ENCODE peak calls at places on chromosomes 11 and 22, in nine cellular contexts. One of them, this sample, is unnamed.

GRCh38 chr11:69094111-69094914 is 45.6 kb downstream of the TPCN2 start:
- DNase-seq in AG09309: no peak
- DNase-seq in hypothalamus: no peak
- DNase-seq in PC-9: peak
- DNase-seq in activated gamma-delta T cell treated with anti-CD3 and anti-CD28 coated beads, Interleukin-2, amount 50 U/mL, for 16 hours: no peak
- DNase-seq in HuH-7: no peak
- DNase-seq in neural crest cell: no peak
- DNase-seq in cardiac fibroblast: no peak
- DNase-seq in stimulated activated CD4-positive, alpha-beta T cell treated with anti-CD3 and anti-CD28 coated beads, Interleukin-4, amount 100 ng/mL, for 4 hours: no peak
- DNase-seq in this sample: no peak

GRCh38 chr11:85029964-85030363 is 597.2 kb downstream of the DLG2 start:
- DNase-seq in HuH-7: no peak
- DNase-seq in cardiac fibroblast: peak
- DNase-seq in stimulated activated CD4-positive, alpha-beta T cell treated with anti-CD3 and anti-CD28 coated beads, Interleukin-4, amount 100 ng/mL, for 4 hours: no peak
- DNase-seq in activated gamma-delta T cell treated with anti-CD3 and anti-CD28 coated beads, Interleukin-2, amount 50 U/mL, for 16 hours: no peak
- DNase-seq in PC-9: no peak
- DNase-seq in neural crest cell: no peak
- DNase-seq in AG09309: no peak
- DNase-seq in hypothalamus: no peak
- DNase-seq in this sample: no peak

GRCh38 chr11:61972112-61972795 is 4.8 kb upstream of the FTH1 start:
- DNase-seq in hypothalamus: no peak
- DNase-seq in PC-9: no peak
- DNase-seq in AG09309: no peak
- DNase-seq in neural crest cell: no peak
- DNase-seq in stimulated activated CD4-positive, alpha-beta T cell treated with anti-CD3 and anti-CD28 coated beads, Interleukin-4, amount 100 ng/mL, for 4 hours: no peak
- DNase-seq in cardiac fibroblast: no peak
- DNase-seq in HuH-7: no peak
- DNase-seq in activated gamma-delta T cell treated with anti-CD3 and anti-CD28 coated beads, Interleukin-2, amount 50 U/mL, for 16 hours: no peak
- DNase-seq in this sample: no peak

GRCh38 chr22:32615874-32616564 is 141.4 kb downstream of the FBXO7 start:
- DNase-seq in neural crest cell: no peak
- DNase-seq in hypothalamus: no peak
- DNase-seq in cardiac fibroblast: no peak
- DNase-seq in PC-9: peak
- DNase-seq in AG09309: no peak
- DNase-seq in stimulated activated CD4-positive, alpha-beta T cell treated with anti-CD3 and anti-CD28 coated beads, Interleukin-4, amount 100 ng/mL, for 4 hours: no peak
- DNase-seq in activated gamma-delta T cell treated with anti-CD3 and anti-CD28 coated beads, Interleukin-2, amount 50 U/mL, for 16 hours: no peak
- DNase-seq in HuH-7: no peak
- DNase-seq in this sample: no peak

GRCh38 chr11:70226967-70227366 is 23.9 kb downstream of the FADD start:
- DNase-seq in neural crest cell: no peak
- DNase-seq in AG09309: no peak
- DNase-seq in PC-9: no peak
- DNase-seq in activated gamma-delta T cell treated with anti-CD3 and anti-CD28 coated beads, Interleukin-2, amount 50 U/mL, for 16 hours: no peak
- DNase-seq in HuH-7: peak
- DNase-seq in stimulated activated CD4-positive, alpha-beta T cell treated with anti-CD3 and anti-CD28 coated beads, Interleukin-4, amount 100 ng/mL, for 4 hours: no peak
- DNase-seq in hypothalamus: no peak
- DNase-seq in cardiac fibroblast: peak
- DNase-seq in this sample: peak

GRCh38 chr22:35620624-35621245 is 3.6 kb upstream of the MB start:
- DNase-seq in HuH-7: no peak
- DNase-seq in stimulated activated CD4-positive, alpha-beta T cell treated with anti-CD3 and anti-CD28 coated beads, Interleukin-4, amount 100 ng/mL, for 4 hours: no peak
- DNase-seq in neural crest cell: no peak
- DNase-seq in AG09309: no peak
- DNase-seq in PC-9: no peak
- DNase-seq in hypothalamus: no peak
- DNase-seq in activated gamma-delta T cell treated with anti-CD3 and anti-CD28 coated beads, Interleukin-2, amount 50 U/mL, for 16 hours: no peak
- DNase-seq in cardiac fibroblast: peak
- DNase-seq in this sample: no peak

GRCh38 chr11:107050126-107050525 is 31.9 kb upstream of the GUCY1A2 start:
- DNase-seq in activated gamma-delta T cell treated with anti-CD3 and anti-CD28 coated beads, Interleukin-2, amount 50 U/mL, for 16 hours: no peak
- DNase-seq in AG09309: no peak
- DNase-seq in hypothalamus: no peak
- DNase-seq in HuH-7: no peak
- DNase-seq in cardiac fibroblast: peak
- DNase-seq in neural crest cell: no peak
- DNase-seq in stimulated activated CD4-positive, alpha-beta T cell treated with anti-CD3 and anti-CD28 coated beads, Interleukin-4, amount 100 ng/mL, for 4 hours: no peak
- DNase-seq in PC-9: no peak
- DNase-seq in this sample: no peak

GRCh38 chr11:84608788-84609309 is 1018.3 kb downstream of the DLG2 start:
- DNase-seq in activated gamma-delta T cell treated with anti-CD3 and anti-CD28 coated beads, Interleukin-2, amount 50 U/mL, for 16 hours: no peak
- DNase-seq in neural crest cell: no peak
- DNase-seq in hypothalamus: no peak
- DNase-seq in stimulated activated CD4-positive, alpha-beta T cell treated with anti-CD3 and anti-CD28 coated beads, Interleukin-4, amount 100 ng/mL, for 4 hours: no peak
- DNase-seq in HuH-7: no peak
- DNase-seq in PC-9: no peak
- DNase-seq in AG09309: no peak
- DNase-seq in cardiac fibroblast: no peak
- DNase-seq in this sample: no peak

GRCh38 chr22:37231406-37232139 is 12.5 kb downstream of the RAC2 start:
- DNase-seq in hypothalamus: no peak
- DNase-seq in cardiac fibroblast: no peak
- DNase-seq in HuH-7: no peak
- DNase-seq in AG09309: no peak
- DNase-seq in stimulated activated CD4-positive, alpha-beta T cell treated with anti-CD3 and anti-CD28 coated beads, Interleukin-4, amount 100 ng/mL, for 4 hours: no peak
- DNase-seq in PC-9: no peak
- DNase-seq in neural crest cell: no peak
- DNase-seq in activated gamma-delta T cell treated with anti-CD3 and anti-CD28 coated beads, Interleukin-2, amount 50 U/mL, for 16 hours: peak
- DNase-seq in this sample: no peak

GRCh38 chr11:18408558-18409242 is 3.4 kb upstream of the LDHC start:
- DNase-seq in cardiac fibroblast: peak
- DNase-seq in PC-9: no peak
- DNase-seq in hypothalamus: no peak
- DNase-seq in stimulated activated CD4-positive, alpha-beta T cell treated with anti-CD3 and anti-CD28 coated beads, Interleukin-4, amount 100 ng/mL, for 4 hours: no peak
- DNase-seq in neural crest cell: no peak
- DNase-seq in activated gamma-delta T cell treated with anti-CD3 and anti-CD28 coated beads, Interleukin-2, amount 50 U/mL, for 16 hours: no peak
- DNase-seq in AG09309: no peak
- DNase-seq in HuH-7: no peak
- DNase-seq in this sample: no peak

GRCh38 chr22:28855355-28856094 is 27.8 kb upstream of the ZNRF3 start:
- DNase-seq in activated gamma-delta T cell treated with anti-CD3 and anti-CD28 coated beads, Interleukin-2, amount 50 U/mL, for 16 hours: peak
- DNase-seq in stimulated activated CD4-positive, alpha-beta T cell treated with anti-CD3 and anti-CD28 coated beads, Interleukin-4, amount 100 ng/mL, for 4 hours: peak
- DNase-seq in cardiac fibroblast: peak
- DNase-seq in neural crest cell: peak
- DNase-seq in AG09309: peak
- DNase-seq in PC-9: peak
- DNase-seq in hypothalamus: no peak
- DNase-seq in HuH-7: peak
- DNase-seq in this sample: peak

GRCh38 chr11:9639985-9640384 is 23.9 kb upstream of the SWAP70 start:
- DNase-seq in PC-9: no peak
- DNase-seq in activated gamma-delta T cell treated with anti-CD3 and anti-CD28 coated beads, Interleukin-2, amount 50 U/mL, for 16 hours: no peak
- DNase-seq in stimulated activated CD4-positive, alpha-beta T cell treated with anti-CD3 and anti-CD28 coated beads, Interleukin-4, amount 100 ng/mL, for 4 hours: no peak
- DNase-seq in neural crest cell: no peak
- DNase-seq in hypothalamus: no peak
- DNase-seq in AG09309: no peak
- DNase-seq in HuH-7: no peak
- DNase-seq in cardiac fibroblast: no peak
- DNase-seq in this sample: no peak

GRCh38 chr11:12137938-12138731 is 27.7 kb downstream of the MICAL2 start:
- DNase-seq in neural crest cell: no peak
- DNase-seq in stimulated activated CD4-positive, alpha-beta T cell treated with anti-CD3 and anti-CD28 coated beads, Interleukin-4, amount 100 ng/mL, for 4 hours: no peak
- DNase-seq in PC-9: no peak
- DNase-seq in AG09309: peak
- DNase-seq in activated gamma-delta T cell treated with anti-CD3 and anti-CD28 coated beads, Interleukin-2, amount 50 U/mL, for 16 hours: no peak
- DNase-seq in hypothalamus: no peak
- DNase-seq in HuH-7: no peak
- DNase-seq in cardiac fibroblast: peak
- DNase-seq in this sample: no peak

GRCh38 chr22:37498289-37498909 is 12.2 kb upstream of the MFNG start:
- DNase-seq in AG09309: no peak
- DNase-seq in PC-9: no peak
- DNase-seq in activated gamma-delta T cell treated with anti-CD3 and anti-CD28 coated beads, Interleukin-2, amount 50 U/mL, for 16 hours: peak
- DNase-seq in stimulated activated CD4-positive, alpha-beta T cell treated with anti-CD3 and anti-CD28 coated beads, Interleukin-4, amount 100 ng/mL, for 4 hours: peak
- DNase-seq in HuH-7: peak
- DNase-seq in neural crest cell: peak
- DNase-seq in cardiac fibroblast: no peak
- DNase-seq in hypothalamus: no peak
- DNase-seq in this sample: peak

GRCh38 chr11:126114486-126115252 is 52.0 kb upstream of the CDON start:
- DNase-seq in cardiac fibroblast: no peak
- DNase-seq in hypothalamus: no peak
- DNase-seq in stimulated activated CD4-positive, alpha-beta T cell treated with anti-CD3 and anti-CD28 coated beads, Interleukin-4, amount 100 ng/mL, for 4 hours: no peak
- DNase-seq in activated gamma-delta T cell treated with anti-CD3 and anti-CD28 coated beads, Interleukin-2, amount 50 U/mL, for 16 hours: no peak
- DNase-seq in PC-9: no peak
- DNase-seq in AG09309: no peak
- DNase-seq in HuH-7: no peak
- DNase-seq in neural crest cell: no peak
- DNase-seq in this sample: no peak

GRCh38 chr22:25899566-25899965 is 157.6 kb downstream of the MYO18B start:
- DNase-seq in neural crest cell: no peak
- DNase-seq in AG09309: no peak
- DNase-seq in HuH-7: no peak
- DNase-seq in PC-9: no peak
- DNase-seq in activated gamma-delta T cell treated with anti-CD3 and anti-CD28 coated beads, Interleukin-2, amount 50 U/mL, for 16 hours: no peak
- DNase-seq in stimulated activated CD4-positive, alpha-beta T cell treated with anti-CD3 and anti-CD28 coated beads, Interleukin-4, amount 100 ng/mL, for 4 hours: no peak
- DNase-seq in cardiac fibroblast: no peak
- DNase-seq in hypothalamus: no peak
- DNase-seq in this sample: no peak

GRCh38 chr11:3840870-3841425 is at the start of gene RHOG:
- DNase-seq in neural crest cell: peak
- DNase-seq in stimulated activated CD4-positive, alpha-beta T cell treated with anti-CD3 and anti-CD28 coated beads, Interleukin-4, amount 100 ng/mL, for 4 hours: peak
- DNase-seq in activated gamma-delta T cell treated with anti-CD3 and anti-CD28 coated beads, Interleukin-2, amount 50 U/mL, for 16 hours: no peak
- DNase-seq in PC-9: peak
- DNase-seq in HuH-7: peak
- DNase-seq in cardiac fibroblast: no peak
- DNase-seq in hypothalamus: peak
- DNase-seq in AG09309: peak
- DNase-seq in this sample: peak

GRCh38 chr11:88979641-88980040 is 86.1 kb downstream of the GRM5 start:
- DNase-seq in neural crest cell: no peak
- DNase-seq in PC-9: no peak
- DNase-seq in HuH-7: no peak
- DNase-seq in AG09309: peak
- DNase-seq in stimulated activated CD4-positive, alpha-beta T cell treated with anti-CD3 and anti-CD28 coated beads, Interleukin-4, amount 100 ng/mL, for 4 hours: no peak
- DNase-seq in activated gamma-delta T cell treated with anti-CD3 and anti-CD28 coated beads, Interleukin-2, amount 50 U/mL, for 16 hours: no peak
- DNase-seq in hypothalamus: no peak
- DNase-seq in cardiac fibroblast: peak
- DNase-seq in this sample: no peak

GRCh38 chr22:41001722-41002122 is 50.5 kb downstream of the RBX1 start:
- DNase-seq in hypothalamus: no peak
- DNase-seq in neural crest cell: no peak
- DNase-seq in AG09309: peak
- DNase-seq in PC-9: peak
- DNase-seq in stimulated activated CD4-positive, alpha-beta T cell treated with anti-CD3 and anti-CD28 coated beads, Interleukin-4, amount 100 ng/mL, for 4 hours: no peak
- DNase-seq in activated gamma-delta T cell treated with anti-CD3 and anti-CD28 coated beads, Interleukin-2, amount 50 U/mL, for 16 hours: no peak
- DNase-seq in HuH-7: no peak
- DNase-seq in cardiac fibroblast: peak
- DNase-seq in this sample: no peak

GRCh38 chr11:60786811-60787567 is 1.9 kb downstream of the MS4A10 start:
- DNase-seq in activated gamma-delta T cell treated with anti-CD3 and anti-CD28 coated beads, Interleukin-2, amount 50 U/mL, for 16 hours: no peak
- DNase-seq in HuH-7: no peak
- DNase-seq in stimulated activated CD4-positive, alpha-beta T cell treated with anti-CD3 and anti-CD28 coated beads, Interleukin-4, amount 100 ng/mL, for 4 hours: no peak
- DNase-seq in AG09309: no peak
- DNase-seq in hypothalamus: no peak
- DNase-seq in PC-9: no peak
- DNase-seq in cardiac fibroblast: peak
- DNase-seq in neural crest cell: no peak
- DNase-seq in this sample: no peak

GRCh38 chr22:30325065-30325720 is 1.5 kb downstream of the TBC1D10A start:
- DNase-seq in AG09309: peak
- DNase-seq in activated gamma-delta T cell treated with anti-CD3 and anti-CD28 coated beads, Interleukin-2, amount 50 U/mL, for 16 hours: no peak
- DNase-seq in PC-9: peak
- DNase-seq in hypothalamus: no peak
- DNase-seq in neural crest cell: no peak
- DNase-seq in cardiac fibroblast: peak
- DNase-seq in stimulated activated CD4-positive, alpha-beta T cell treated with anti-CD3 and anti-CD28 coated beads, Interleukin-4, amount 100 ng/mL, for 4 hours: no peak
- DNase-seq in HuH-7: no peak
- DNase-seq in this sample: no peak

GRCh38 chr11:115208808-115209259 is 295.4 kb downstream of the CADM1 start:
- DNase-seq in neural crest cell: no peak
- DNase-seq in stimulated activated CD4-positive, alpha-beta T cell treated with anti-CD3 and anti-CD28 coated beads, Interleukin-4, amount 100 ng/mL, for 4 hours: no peak
- DNase-seq in AG09309: no peak
- DNase-seq in hypothalamus: no peak
- DNase-seq in activated gamma-delta T cell treated with anti-CD3 and anti-CD28 coated beads, Interleukin-2, amount 50 U/mL, for 16 hours: no peak
- DNase-seq in PC-9: no peak
- DNase-seq in cardiac fibroblast: no peak
- DNase-seq in HuH-7: no peak
- DNase-seq in this sample: no peak

GRCh38 chr11:82858556-82859091 is 41.6 kb downstream of the PRCP start:
- DNase-seq in hypothalamus: no peak
- DNase-seq in AG09309: peak
- DNase-seq in stimulated activated CD4-positive, alpha-beta T cell treated with anti-CD3 and anti-CD28 coated beads, Interleukin-4, amount 100 ng/mL, for 4 hours: no peak
- DNase-seq in neural crest cell: no peak
- DNase-seq in HuH-7: no peak
- DNase-seq in PC-9: peak
- DNase-seq in cardiac fibroblast: peak
- DNase-seq in activated gamma-delta T cell treated with anti-CD3 and anti-CD28 coated beads, Interleukin-2, amount 50 U/mL, for 16 hours: no peak
- DNase-seq in this sample: no peak

GRCh38 chr11:117597083-117597482 is 199.9 kb downstream of the DSCAML1 start:
- DNase-seq in cardiac fibroblast: peak
- DNase-seq in stimulated activated CD4-positive, alpha-beta T cell treated with anti-CD3 and anti-CD28 coated beads, Interleukin-4, amount 100 ng/mL, for 4 hours: peak
- DNase-seq in neural crest cell: peak
- DNase-seq in AG09309: no peak
- DNase-seq in PC-9: peak
- DNase-seq in HuH-7: peak
- DNase-seq in hypothalamus: no peak
- DNase-seq in activated gamma-delta T cell treated with anti-CD3 and anti-CD28 coated beads, Interleukin-2, amount 50 U/mL, for 16 hours: no peak
- DNase-seq in this sample: peak

GRCh38 chr22:24429411-24430365 is 2.3 kb downstream of the ADORA2A start:
- DNase-seq in AG09309: no peak
- DNase-seq in HuH-7: no peak
- DNase-seq in hypothalamus: no peak
- DNase-seq in PC-9: no peak
- DNase-seq in activated gamma-delta T cell treated with anti-CD3 and anti-CD28 coated beads, Interleukin-2, amount 50 U/mL, for 16 hours: no peak
- DNase-seq in stimulated activated CD4-positive, alpha-beta T cell treated with anti-CD3 and anti-CD28 coated beads, Interleukin-4, amount 100 ng/mL, for 4 hours: peak
- DNase-seq in neural crest cell: peak
- DNase-seq in cardiac fibroblast: no peak
- DNase-seq in this sample: no peak

GRCh38 chr11:61904539-61905048 is 12.8 kb downstream of the RAB3IL1 start:
- DNase-seq in activated gamma-delta T cell treated with anti-CD3 and anti-CD28 coated beads, Interleukin-2, amount 50 U/mL, for 16 hours: no peak
- DNase-seq in AG09309: no peak
- DNase-seq in cardiac fibroblast: no peak
- DNase-seq in PC-9: no peak
- DNase-seq in HuH-7: no peak
- DNase-seq in stimulated activated CD4-positive, alpha-beta T cell treated with anti-CD3 and anti-CD28 coated beads, Interleukin-4, amount 100 ng/mL, for 4 hours: no peak
- DNase-seq in hypothalamus: no peak
- DNase-seq in neural crest cell: no peak
- DNase-seq in this sample: no peak

GRCh38 chr11:71477637-71478011 is 24.6 kb downstream of the NADSYN1 start:
- DNase-seq in neural crest cell: no peak
- DNase-seq in stimulated activated CD4-positive, alpha-beta T cell treated with anti-CD3 and anti-CD28 coated beads, Interleukin-4, amount 100 ng/mL, for 4 hours: no peak
- DNase-seq in AG09309: no peak
- DNase-seq in PC-9: no peak
- DNase-seq in cardiac fibroblast: no peak
- DNase-seq in activated gamma-delta T cell treated with anti-CD3 and anti-CD28 coated beads, Interleukin-2, amount 50 U/mL, for 16 hours: no peak
- DNase-seq in hypothalamus: no peak
- DNase-seq in HuH-7: no peak
- DNase-seq in this sample: no peak

GRCh38 chr11:43760902-43761301 is 80.4 kb downstream of the HSD17B12 start:
- DNase-seq in cardiac fibroblast: no peak
- DNase-seq in hypothalamus: no peak
- DNase-seq in AG09309: no peak
- DNase-seq in HuH-7: no peak
- DNase-seq in activated gamma-delta T cell treated with anti-CD3 and anti-CD28 coated beads, Interleukin-2, amount 50 U/mL, for 16 hours: no peak
- DNase-seq in neural crest cell: no peak
- DNase-seq in PC-9: no peak
- DNase-seq in stimulated activated CD4-positive, alpha-beta T cell treated with anti-CD3 and anti-CD28 coated beads, Interleukin-4, amount 100 ng/mL, for 4 hours: no peak
- DNase-seq in this sample: no peak

GRCh38 chr11:61549662-61550568 is 31.0 kb downstream of the SYT7 start:
- DNase-seq in cardiac fibroblast: no peak
- DNase-seq in HuH-7: no peak
- DNase-seq in stimulated activated CD4-positive, alpha-beta T cell treated with anti-CD3 and anti-CD28 coated beads, Interleukin-4, amount 100 ng/mL, for 4 hours: no peak
- DNase-seq in neural crest cell: no peak
- DNase-seq in activated gamma-delta T cell treated with anti-CD3 and anti-CD28 coated beads, Interleukin-2, amount 50 U/mL, for 16 hours: no peak
- DNase-seq in hypothalamus: peak
- DNase-seq in PC-9: no peak
- DNase-seq in AG09309: no peak
- DNase-seq in this sample: no peak

GRCh38 chr22:46883547-46883946 is 121.1 kb downstream of the TBC1D22A start:
- DNase-seq in AG09309: no peak
- DNase-seq in stimulated activated CD4-positive, alpha-beta T cell treated with anti-CD3 and anti-CD28 coated beads, Interleukin-4, amount 100 ng/mL, for 4 hours: no peak
- DNase-seq in HuH-7: no peak
- DNase-seq in neural crest cell: no peak
- DNase-seq in PC-9: no peak
- DNase-seq in cardiac fibroblast: no peak
- DNase-seq in hypothalamus: no peak
- DNase-seq in activated gamma-delta T cell treated with anti-CD3 and anti-CD28 coated beads, Interleukin-2, amount 50 U/mL, for 16 hours: no peak
- DNase-seq in this sample: no peak

This sample was measured in HEK293T.